ENCODE peak calls at places on chromosomes 2 and 18, in four cellular contexts. T, P, X and J are unnamed samples.

GRCh38 chr2:109129356-109129920 is 433 bp downstream of the SH3RF3 start:
- DNase-seq in T (no peak), P (peak; percentile 9), X (peak; percentile 47), J (no peak)

GRCh38 chr2:189402932-189403331 is 38.3 kb upstream of the WDR75 start:
- DNase-seq in X (no peak), P (no peak), T (no peak), J (no peak)

GRCh38 chr18:75036941-75037516 is 171.9 kb downstream of the PTGR3 start:
- DNase-seq in T (no peak), X (no peak), P (no peak), J (no peak)

GRCh38 chr18:1002653-1003178 is 98.0 kb downstream of the ADCYAP1 start:
- DNase-seq in P (no peak), X (no peak), T (no peak), J (no peak)

GRCh38 chr2:10374362-10374943 is 71.7 kb downstream of the HPCAL1 start:
- DNase-seq in T (no peak), X (no peak), P (no peak), J (no peak)

GRCh38 chr2:961786-962185 is 11.1 kb downstream of the SNTG2 start:
- DNase-seq in T (no peak), X (no peak), P (no peak), J (no peak)

GRCh38 chr2:2850218-2850850 is 519.3 kb upstream of the MYT1L start:
- DNase-seq in T (no peak), P (no peak), X (no peak), J (no peak)

GRCh38 chr2:101770672-101771071 is 73.2 kb downstream of the MAP4K4 start:
- DNase-seq in X (no peak), P (peak; percentile 71), T (no peak), J (no peak)

GRCh38 chr2:44543773-44544725 is 182.3 kb downstream of the CAMKMT start:
- DNase-seq in X (no peak), T (no peak), P (no peak), J (no peak)

GRCh38 chr2:64207573-64207972 is 63.4 kb upstream of the PELI1 start:
- DNase-seq in X (no peak), P (no peak), T (no peak), J (no peak)

GRCh38 chr2:237403024-237403882 is 10.7 kb downstream of the COL6A3 start:
- DNase-seq in T (no peak), P (no peak), X (no peak), J (no peak)

GRCh38 chr2:67446504-67446911 is 49.4 kb downstream of the ETAA1 start:
- DNase-seq in T (no peak), X (no peak), P (no peak), J (no peak)

GRCh38 chr18:49645836-49646235 is 84.0 kb downstream of the LIPG start:
- DNase-seq in P (no peak), T (no peak), X (no peak), J (no peak)

GRCh38 chr2:172248381-172249173 is 145.9 kb upstream of the DLX2 start:
- DNase-seq in T (no peak), X (no peak), P (no peak), J (no peak)

GRCh38 chr18:10076502-10077030 is 162.8 kb downstream of the VAPA start:
- DNase-seq in X (no peak), T (no peak), P (no peak), J (no peak)

GRCh38 chr18:48569915-48570264 is 31.1 kb downstream of the CTIF start:
- DNase-seq in T (no peak), P (no peak), X (no peak), J (no peak)

GRCh38 chr2:182067393-182067792 is 81.7 kb downstream of the PPP1R1C start:
- DNase-seq in X (no peak), P (no peak), T (no peak), J (no peak)

GRCh38 chr2:70089220-70089945 is 2.1 kb downstream of the PCBP1 start:
- DNase-seq in X (no peak), P (peak; percentile 51), T (no peak), J (peak; percentile 48)

GRCh38 chr2:116499389-116499788 is 1315.1 kb upstream of the DDX18 start:
- DNase-seq in P (no peak), T (no peak), X (no peak), J (no peak)

GRCh38 chr18:26677957-26678356 is 129.6 kb upstream of the KCTD1 start:
- DNase-seq in T (no peak), X (no peak), P (no peak), J (no peak)

GRCh38 chr18:25349131-25349925 is 2.6 kb downstream of the ZNF521 start:
- DNase-seq in T (peak; percentile 85), X (peak; percentile 45), P (peak; percentile 66), J (no peak)

GRCh38 chr2:11870584-11870983 is 124.2 kb downstream of the LPIN1 start:
- DNase-seq in T (no peak), P (no peak), X (no peak), J (no peak)

GRCh38 chr2:231563378-231563961 is 29.2 kb upstream of the TEX44 start:
- DNase-seq in T (no peak), X (no peak), P (peak; percentile 58), J (peak; percentile 41)